ENCODE peak calls at places on chromosomes 2 and 18, in nine cellular contexts. I is HFFc6; J is T-helper 1 cell; F is WERI-Rb-1; C is stomach; P is progenitor cell of endocrine pancreas; E is activated T-cell treated with anti-CD3 and anti-CD28 coated beads, Interleukin-2, amount 50 U/mL, for 72 hours; O is NCI-H1436; X is activated naive CD8-positive, alpha-beta T cell treated with anti-CD3 and anti-CD28 coated beads, Interleukin-2, amount 50 U/mL, for 24 hours. Q is an unnamed sample.

GRCh38 chr2:136238214-136238551 is 120.2 kb upstream of the CXCR4 start:
- DNase-seq in I (no peak), J (no peak), F (no peak), C (no peak), P (no peak), E (peak), O (no peak), X (no peak), Q (no peak)

GRCh38 chr18:49241852-49242251 is 218.6 kb downstream of the DYM start:
- DNase-seq in I (peak), J (no peak), F (no peak), C (no peak), P (no peak), E (no peak), O (no peak), X (no peak), Q (no peak)

GRCh38 chr2:30975156-30975555 is 163.1 kb downstream of the GALNT14 start:
- DNase-seq in I (no peak), J (no peak), F (no peak), C (no peak), P (no peak), E (no peak), O (no peak), X (no peak), Q (no peak)

GRCh38 chr2:45441571-45441970 is 169.5 kb downstream of the SRBD1 start:
- DNase-seq in I (no peak), J (no peak), F (no peak), C (no peak), P (no peak), E (no peak), O (no peak), X (no peak), Q (no peak)

GRCh38 chr2:239304533-239305221 is 96.1 kb downstream of the HDAC4 start:
- DNase-seq in I (no peak), J (no peak), F (no peak), C (peak), P (no peak), E (no peak), O (no peak), X (no peak), Q (no peak)

GRCh38 chr18:68520406-68521075 is 194.4 kb downstream of the TMX3 start:
- DNase-seq in I (peak), J (no peak), F (no peak), C (no peak), P (no peak), E (no peak), O (no peak), X (no peak), Q (no peak)

GRCh38 chr2:82819936-82820335 is 1639.1 kb downstream of the SUCLG1 start:
- DNase-seq in I (peak), J (no peak), F (no peak), C (no peak), P (no peak), E (no peak), O (no peak), X (no peak), Q (no peak)

GRCh38 chr18:37421349-37422080 is 144.1 kb downstream of the CELF4 start:
- DNase-seq in I (peak), J (no peak), F (no peak), C (no peak), P (no peak), E (no peak), O (no peak), X (no peak), Q (no peak)

GRCh38 chr2:118973542-118973951 is 31.6 kb downstream of the MARCO start:
- DNase-seq in I (no peak), J (no peak), F (no peak), C (no peak), P (no peak), E (no peak), O (no peak), X (no peak), Q (no peak)

GRCh38 chr2:20560011-20560410 is 90.9 kb downstream of the HS1BP3 start:
- DNase-seq in I (no peak), J (no peak), F (no peak), C (no peak), P (no peak), E (no peak), O (no peak), X (no peak), Q (no peak)

GRCh38 chr2:175203621-175204496 is 22.3 kb upstream of the ATP5MC3 start:
- DNase-seq in I (peak), J (no peak), F (peak), C (peak), P (peak), E (peak), O (peak), X (peak), Q (peak)

Q was measured in effector memory CD8-positive, alpha-beta T cell.